ENCODE peak calls at places on chromosomes 13 and 19, in nine cellular contexts. One of them, this sample, is unnamed.

GRCh38 chr19:47446534-47447469 is 24.9 kb downstream of the SLC8A2 start:
- DNase-seq in A172: no peak
- DNase-seq in stimulated activated CD4-positive, alpha-beta T cell treated with anti-CD3 and anti-CD28 coated beads, Interleukin-12 subunit alpha, Interleukin-12 subunit beta, amount 100 ng/mL, for 24 hours: peak
- DNase-seq in amniotic stem cell: no peak
- DNase-seq in posterior cingulate gyrus: no peak
- DNase-seq in T-helper 2 cell: no peak
- DNase-seq in EH: peak
- DNase-seq in NCI-H2081: peak
- DNase-seq in left ventricle myocardium inferior: no peak
- DNase-seq in this sample: peak

GRCh38 chr19:13781547-13781946 is 7.3 kb downstream of the C19orf53 start:
- DNase-seq in A172: peak
- DNase-seq in stimulated activated CD4-positive, alpha-beta T cell treated with anti-CD3 and anti-CD28 coated beads, Interleukin-12 subunit alpha, Interleukin-12 subunit beta, amount 100 ng/mL, for 24 hours: no peak
- DNase-seq in amniotic stem cell: peak
- DNase-seq in posterior cingulate gyrus: no peak
- DNase-seq in T-helper 2 cell: no peak
- DNase-seq in EH: peak
- DNase-seq in NCI-H2081: peak
- DNase-seq in left ventricle myocardium inferior: peak
- DNase-seq in this sample: peak

GRCh38 chr13:32330438-32330837 is 15.1 kb downstream of the BRCA2 start:
- DNase-seq in A172: peak
- DNase-seq in stimulated activated CD4-positive, alpha-beta T cell treated with anti-CD3 and anti-CD28 coated beads, Interleukin-12 subunit alpha, Interleukin-12 subunit beta, amount 100 ng/mL, for 24 hours: no peak
- DNase-seq in amniotic stem cell: no peak
- DNase-seq in posterior cingulate gyrus: no peak
- DNase-seq in T-helper 2 cell: no peak
- DNase-seq in EH: peak
- DNase-seq in NCI-H2081: no peak
- DNase-seq in left ventricle myocardium inferior: no peak
- DNase-seq in this sample: peak

GRCh38 chr19:6531163-6531955 is 533 bp downstream of the TNFSF9 start:
- DNase-seq in A172: no peak
- DNase-seq in stimulated activated CD4-positive, alpha-beta T cell treated with anti-CD3 and anti-CD28 coated beads, Interleukin-12 subunit alpha, Interleukin-12 subunit beta, amount 100 ng/mL, for 24 hours: no peak
- DNase-seq in amniotic stem cell: no peak
- DNase-seq in posterior cingulate gyrus: no peak
- DNase-seq in T-helper 2 cell: no peak
- DNase-seq in EH: no peak
- DNase-seq in NCI-H2081: no peak
- DNase-seq in left ventricle myocardium inferior: no peak
- DNase-seq in this sample: no peak

GRCh38 chr13:113142876-113143275 is 15.6 kb upstream of the PROZ start:
- DNase-seq in A172: no peak
- DNase-seq in stimulated activated CD4-positive, alpha-beta T cell treated with anti-CD3 and anti-CD28 coated beads, Interleukin-12 subunit alpha, Interleukin-12 subunit beta, amount 100 ng/mL, for 24 hours: no peak
- DNase-seq in amniotic stem cell: no peak
- DNase-seq in posterior cingulate gyrus: no peak
- DNase-seq in T-helper 2 cell: no peak
- DNase-seq in EH: no peak
- DNase-seq in NCI-H2081: no peak
- DNase-seq in left ventricle myocardium inferior: no peak
- DNase-seq in this sample: no peak

GRCh38 chr13:91313103-91313502 is 34.4 kb upstream of the MIR17HG start:
- DNase-seq in A172: peak
- DNase-seq in stimulated activated CD4-positive, alpha-beta T cell treated with anti-CD3 and anti-CD28 coated beads, Interleukin-12 subunit alpha, Interleukin-12 subunit beta, amount 100 ng/mL, for 24 hours: no peak
- DNase-seq in amniotic stem cell: no peak
- DNase-seq in posterior cingulate gyrus: no peak
- DNase-seq in T-helper 2 cell: peak
- DNase-seq in EH: peak
- DNase-seq in NCI-H2081: peak
- DNase-seq in left ventricle myocardium inferior: no peak
- DNase-seq in this sample: peak

GRCh38 chr13:60258349-60258748 is 94.6 kb upstream of the DIAPH3 start:
- DNase-seq in A172: no peak
- DNase-seq in stimulated activated CD4-positive, alpha-beta T cell treated with anti-CD3 and anti-CD28 coated beads, Interleukin-12 subunit alpha, Interleukin-12 subunit beta, amount 100 ng/mL, for 24 hours: no peak
- DNase-seq in amniotic stem cell: no peak
- DNase-seq in posterior cingulate gyrus: no peak
- DNase-seq in T-helper 2 cell: no peak
- DNase-seq in EH: no peak
- DNase-seq in NCI-H2081: no peak
- DNase-seq in left ventricle myocardium inferior: no peak
- DNase-seq in this sample: no peak

GRCh38 chr19:47112166-47112663 is 1.4 kb downstream of the ZC3H4 start:
- DNase-seq in A172: peak
- DNase-seq in stimulated activated CD4-positive, alpha-beta T cell treated with anti-CD3 and anti-CD28 coated beads, Interleukin-12 subunit alpha, Interleukin-12 subunit beta, amount 100 ng/mL, for 24 hours: peak
- DNase-seq in amniotic stem cell: peak
- DNase-seq in posterior cingulate gyrus: peak
- DNase-seq in T-helper 2 cell: peak
- DNase-seq in EH: peak
- DNase-seq in NCI-H2081: peak
- DNase-seq in left ventricle myocardium inferior: peak
- DNase-seq in this sample: peak

GRCh38 chr13:57627663-57628062 is 3.9 kb upstream of the PCDH17 start:
- DNase-seq in A172: peak
- DNase-seq in stimulated activated CD4-positive, alpha-beta T cell treated with anti-CD3 and anti-CD28 coated beads, Interleukin-12 subunit alpha, Interleukin-12 subunit beta, amount 100 ng/mL, for 24 hours: no peak
- DNase-seq in amniotic stem cell: no peak
- DNase-seq in posterior cingulate gyrus: no peak
- DNase-seq in T-helper 2 cell: no peak
- DNase-seq in EH: peak
- DNase-seq in NCI-H2081: peak
- DNase-seq in left ventricle myocardium inferior: no peak
- DNase-seq in this sample: peak

GRCh38 chr13:97567510-97568243 is 133.7 kb downstream of the RAP2A start:
- DNase-seq in A172: peak
- DNase-seq in stimulated activated CD4-positive, alpha-beta T cell treated with anti-CD3 and anti-CD28 coated beads, Interleukin-12 subunit alpha, Interleukin-12 subunit beta, amount 100 ng/mL, for 24 hours: no peak
- DNase-seq in amniotic stem cell: no peak
- DNase-seq in posterior cingulate gyrus: no peak
- DNase-seq in T-helper 2 cell: no peak
- DNase-seq in EH: peak
- DNase-seq in NCI-H2081: no peak
- DNase-seq in left ventricle myocardium inferior: no peak
- DNase-seq in this sample: peak

This sample was measured in mesenchymal stem cell.